ENCODE peak calls at places on chromosomes 4 and X, in six cellular contexts. Y is astrocyte of the spinal cord, R is mammary epithelial cell, I is IMR-90, G is HepG2, T is GM20000. U is an unnamed sample.

GRCh38 chrX:989959-990510 is 222.4 kb downstream of the CRLF2 start:
- DNase-seq in Y (peak; percentile 78), R (peak; percentile 89), I (peak; percentile 56), G (no peak), T (no peak), U (peak; percentile 50)

GRCh38 chr4:70859066-70859465 is 19.4 kb upstream of the GRSF1 start:
- DNase-seq in Y (no peak), R (no peak), I (no peak), G (no peak), T (no peak), U (no peak)

GRCh38 chr4:48985976-48986653 is at the start of gene CWH43:
- DNase-seq in Y (no peak), R (no peak), I (no peak), G (no peak), T (no peak), U (no peak)

GRCh38 chr4:161303551-161303950 is 860.2 kb downstream of the FSTL5 start:
- DNase-seq in Y (no peak), R (no peak), I (no peak), G (no peak), T (no peak), U (no peak)

GRCh38 chrX:53930513-53931380 is 113.5 kb downstream of the PHF8 start:
- DNase-seq in Y (peak; percentile 36), R (no peak), I (peak; percentile 65), G (peak; percentile 5), T (no peak), U (no peak)

GRCh38 chr4:122832732-122833131 is 6.1 kb downstream of the FGF2 start:
- DNase-seq in Y (no peak), R (no peak), I (peak; percentile 29), G (no peak), T (no peak), U (no peak)

GRCh38 chr4:36351082-36351666 is 69.8 kb downstream of the DTHD1 start:
- DNase-seq in Y (peak; percentile 55), R (peak; percentile 34), I (peak; percentile 10), G (peak; percentile 19), T (peak; percentile 47), U (peak; percentile 31)

GRCh38 chrX:1103360-1103759 is 109.1 kb downstream of the CRLF2 start:
- DNase-seq in Y (no peak), R (no peak), I (no peak), G (no peak), T (no peak), U (no peak)

DNA sequence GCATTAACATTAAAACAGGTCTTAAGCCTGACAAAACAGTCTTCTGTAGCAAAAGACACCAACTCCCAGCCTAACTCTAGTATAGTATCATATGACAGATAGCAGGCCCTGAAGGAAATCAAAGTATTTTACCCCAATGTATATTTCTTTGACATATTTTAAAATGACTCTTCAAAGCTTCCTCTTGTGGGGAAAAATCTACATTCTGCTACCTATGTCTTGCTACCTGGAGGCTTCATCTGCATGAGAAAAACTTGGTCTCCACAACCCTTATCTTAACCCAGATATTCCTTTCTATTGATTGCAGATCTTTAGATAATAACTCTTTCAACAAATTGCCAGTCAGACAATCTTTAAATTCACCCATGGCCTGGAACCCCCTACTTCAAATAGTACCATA is 1620.4 kb downstream of the PCDH7 start:
- DNase-seq in Y (no peak), R (no peak), I (no peak), G (no peak), T (no peak), U (no peak)
- TF ChIP-seq CTCF in Y (no peak), R (no peak), I (no peak), G (no peak), T (no peak), U (no peak)

GRCh38 chrX:118497180-118497814 is 1.7 kb downstream of the DOCK11 start:
- DNase-seq in Y (no peak), R (no peak), I (no peak), G (peak; percentile 20), T (no peak), U (no peak)

GRCh38 chrX:118498351-118498750 is 2.7 kb downstream of the DOCK11 start:
- DNase-seq in Y (no peak), R (no peak), I (no peak), G (no peak), T (no peak), U (no peak)

GRCh38 chrX:118498755-118499154 is 3.1 kb downstream of the DOCK11 start:
- DNase-seq in Y (no peak), R (no peak), I (no peak), G (no peak), T (no peak), U (no peak)

GRCh38 chrX:118496763-118497079 is 1.1 kb downstream of the DOCK11 start:
- DNase-seq in Y (no peak), R (no peak), I (no peak), G (no peak), T (no peak), U (no peak)

DNA sequence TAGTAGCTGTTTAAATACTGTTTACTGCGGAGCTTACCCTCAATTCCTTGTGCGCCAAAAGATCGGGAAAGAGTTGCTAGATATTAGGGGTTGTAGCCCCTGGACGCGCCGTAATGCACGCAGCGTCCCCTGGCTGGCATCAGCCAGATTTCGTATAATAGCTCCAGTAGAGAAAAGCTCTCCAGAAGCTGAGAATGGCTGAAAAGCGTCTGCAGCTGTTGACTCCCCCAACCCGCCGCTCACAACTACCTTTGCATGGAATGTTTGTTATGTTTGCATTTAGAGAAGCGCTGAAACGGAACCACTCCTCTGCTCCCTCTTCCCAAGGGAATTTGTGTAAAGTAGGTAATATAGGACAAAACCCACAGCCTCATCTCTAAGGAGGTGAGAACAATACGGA is 3.7 kb downstream of the DOCK11 start:
- DNase-seq in Y (no peak), R (no peak), I (no peak), G (no peak), T (no peak), U (no peak)
- TF ChIP-seq CTCF in Y (peak; percentile 28), R (no peak), I (no peak), G (no peak), T (no peak), U (no peak)

DNA sequence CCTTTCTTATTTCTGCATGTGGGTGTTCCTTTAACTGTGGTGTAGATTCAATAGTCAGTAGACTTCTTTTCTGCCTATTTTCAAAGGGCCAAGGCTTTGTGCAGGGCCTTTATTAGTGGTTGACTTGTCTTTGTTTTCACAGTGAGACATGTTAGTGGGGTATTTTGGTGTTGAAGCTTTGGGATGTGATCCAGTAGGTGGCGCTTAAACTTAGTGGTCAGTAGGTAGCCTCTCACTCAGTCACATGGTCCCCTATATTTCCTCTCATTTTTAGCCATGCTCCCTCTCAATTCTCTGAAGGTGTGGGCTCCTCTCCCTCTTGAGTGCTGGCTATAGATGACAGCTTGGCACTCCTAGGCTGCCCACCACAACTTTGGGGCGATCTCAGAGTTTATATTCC is 23.4 kb upstream of the SLC10A7 start:
- DNase-seq in Y (peak; percentile 37), R (peak; percentile 18), I (peak; percentile 29), G (peak; percentile 27), T (peak; percentile 18), U (peak; percentile 38)
- TF ChIP-seq CTCF in Y (peak; percentile 52), R (peak; percentile 56), I (peak; percentile 37), G (peak; percentile 54), T (peak; percentile 26), U (no peak)

DNA sequence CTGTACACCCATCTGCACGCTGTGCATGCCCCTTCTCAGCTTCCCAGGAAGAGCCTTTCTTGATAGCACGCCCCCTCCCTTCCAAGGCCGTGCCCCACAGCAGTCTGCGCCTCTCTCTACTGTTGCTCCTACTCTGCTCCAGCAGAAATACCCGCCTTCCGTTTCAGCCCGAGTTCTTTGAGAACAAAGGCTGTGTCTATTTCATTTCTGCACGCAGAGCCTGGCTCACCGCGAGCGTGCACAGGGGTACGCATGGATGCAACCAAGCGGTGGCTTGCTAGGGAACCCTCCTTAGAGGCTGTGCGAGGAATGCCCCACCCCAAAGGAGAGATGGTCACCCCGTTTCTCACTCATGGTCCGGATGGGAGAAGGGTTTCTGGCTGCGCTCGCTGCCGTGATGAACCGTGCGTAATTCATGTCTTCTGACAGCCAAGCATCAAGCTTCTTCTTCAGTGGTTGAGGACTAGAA is 448 bp downstream of the AADAT start:
- DNase-seq in Y (peak; percentile 57), R (peak; percentile 50), I (peak; percentile 39), G (peak; percentile 34), T (no peak), U (peak; percentile 11)
- TF ChIP-seq CTCF in Y (no peak), R (no peak), I (no peak), G (peak; percentile 44), T (no peak), U (no peak)

GRCh38 chr4:81737865-81738559 is 266.3 kb upstream of the RASGEF1B start:
- DNase-seq in Y (no peak), R (no peak), I (no peak), G (peak; percentile 1), T (no peak), U (no peak)
- TF ChIP-seq CTCF in Y (no peak), R (no peak), I (no peak), G (no peak), T (no peak), U (no peak)

DNA sequence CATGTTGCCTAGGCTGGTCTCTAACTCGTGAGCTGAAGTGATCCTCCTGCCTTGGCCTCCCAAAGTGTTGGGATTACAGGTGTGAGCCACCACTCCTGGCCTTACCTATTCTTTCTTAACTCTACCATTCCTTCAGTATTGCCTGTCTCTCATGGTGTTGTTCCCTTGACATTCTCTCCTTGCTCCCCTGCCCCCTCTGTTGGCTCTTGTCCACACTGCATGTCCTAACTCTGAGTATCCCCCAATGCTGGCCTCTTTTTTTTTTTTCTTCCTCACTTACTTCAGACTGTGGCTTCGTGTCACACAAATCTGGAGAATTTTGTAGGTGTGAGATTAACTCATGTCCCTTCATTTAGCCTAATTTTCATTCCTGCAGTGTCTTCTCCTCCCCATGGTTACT is 22.9 kb upstream of the FRMPD4 start:
- DNase-seq in Y (no peak), R (no peak), I (no peak), G (no peak), T (no peak), U (no peak)
- TF ChIP-seq CTCF in Y (peak; percentile 11), R (peak; percentile 9), I (no peak), G (no peak), T (no peak), U (peak; percentile 32)

GRCh38 chr4:86657382-86657781 is 63.3 kb downstream of the PTPN13 start:
- DNase-seq in Y (no peak), R (no peak), I (no peak), G (no peak), T (no peak), U (no peak)

GRCh38 chr4:86652332-86652932 is 58.3 kb downstream of the PTPN13 start:
- DNase-seq in Y (no peak), R (no peak), I (no peak), G (no peak), T (no peak), U (no peak)

GRCh38 chr4:86657910-86658309 is 63.8 kb downstream of the PTPN13 start:
- DNase-seq in Y (no peak), R (no peak), I (no peak), G (no peak), T (peak; percentile 15), U (peak; percentile 34)

DNA sequence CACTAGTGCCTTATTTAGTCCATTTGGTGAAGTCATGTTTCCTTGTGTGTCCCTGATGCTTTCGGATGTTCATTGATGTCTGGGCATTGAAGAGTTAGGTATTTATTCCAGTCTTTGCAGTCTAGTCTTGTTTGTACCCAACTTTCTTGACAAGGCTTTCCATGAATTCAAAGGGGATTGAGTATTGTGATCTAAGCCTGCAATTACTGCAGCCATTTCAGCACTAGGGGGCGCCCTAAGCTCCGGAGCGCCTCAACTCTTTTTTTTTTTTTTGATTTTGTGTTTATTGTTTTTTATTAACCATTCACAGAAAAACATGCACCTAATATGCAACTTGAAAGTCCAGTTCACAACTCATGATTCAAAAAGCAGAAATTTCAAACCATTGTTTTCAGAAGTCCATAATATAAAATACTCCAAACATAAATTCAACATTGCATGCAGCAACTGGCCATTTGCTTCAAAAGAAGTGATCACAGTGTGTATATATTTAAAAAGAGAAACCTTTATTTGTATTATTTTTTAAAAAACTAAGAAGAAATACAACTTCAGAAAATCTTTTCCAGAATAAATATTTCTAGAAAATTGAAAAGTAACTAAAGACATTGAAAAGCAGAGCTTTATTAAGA is 59.2 kb downstream of the PTPN13 start:
- DNase-seq in Y (no peak), R (no peak), I (no peak), G (peak; percentile 3), T (no peak), U (no peak)
- TF ChIP-seq CTCF in Y (peak; percentile 31), R (peak; percentile 38), I (peak; percentile 9), G (peak; percentile 23), T (peak; percentile 10), U (peak; percentile 27)